ENCODE peak calls at places on chromosomes 1 and 21, in nine cellular contexts. One of them, this sample, is unnamed.
A peak's percentile ranks its signal among the peaks of the same experiment; 100 is the strongest.

GRCh38 chr1:207807395-207808321 is 55.8 kb downstream of the CD46 start:
- DNase-seq in MM.1S: peak; percentile 54
- DNase-seq in NCI-H1092: no peak
- DNase-seq in lower lobe of right lung: peak; percentile 67
- DNase-seq in NCI-H2029: no peak
- DNase-seq in activated naive CD4-positive, alpha-beta T cell: no peak
- DNase-seq in naive thymus-derived CD4-positive, alpha-beta T cell: no peak
- DNase-seq in stimulated activated CD4-positive, alpha-beta T cell treated with anti-CD3 and anti-CD28 coated beads, TNF-alpha, amount 100 ng/mL, for 1 hour: no peak
- DNase-seq in EL: no peak
- DNase-seq in this sample: no peak

GRCh38 chr1:89918794-89919155 is 76.1 kb upstream of the ZNF326 start:
- DNase-seq in NCI-H2029: no peak
- DNase-seq in activated naive CD4-positive, alpha-beta T cell: no peak
- DNase-seq in lower lobe of right lung: no peak
- DNase-seq in EL: peak; percentile 37
- DNase-seq in stimulated activated CD4-positive, alpha-beta T cell treated with anti-CD3 and anti-CD28 coated beads, TNF-alpha, amount 100 ng/mL, for 1 hour: no peak
- DNase-seq in NCI-H1092: no peak
- DNase-seq in MM.1S: no peak
- DNase-seq in naive thymus-derived CD4-positive, alpha-beta T cell: no peak
- DNase-seq in this sample: no peak

GRCh38 chr1:65668368-65668767 is 124.3 kb upstream of the PDE4B start:
- DNase-seq in NCI-H1092: no peak
- DNase-seq in activated naive CD4-positive, alpha-beta T cell: no peak
- DNase-seq in NCI-H2029: no peak
- DNase-seq in MM.1S: no peak
- DNase-seq in lower lobe of right lung: no peak
- DNase-seq in naive thymus-derived CD4-positive, alpha-beta T cell: no peak
- DNase-seq in stimulated activated CD4-positive, alpha-beta T cell treated with anti-CD3 and anti-CD28 coated beads, TNF-alpha, amount 100 ng/mL, for 1 hour: no peak
- DNase-seq in EL: peak; percentile 65
- DNase-seq in this sample: no peak

GRCh38 chr1:113701429-113701828 is 57.9 kb downstream of the PHTF1 start:
- DNase-seq in EL: no peak
- DNase-seq in naive thymus-derived CD4-positive, alpha-beta T cell: no peak
- DNase-seq in stimulated activated CD4-positive, alpha-beta T cell treated with anti-CD3 and anti-CD28 coated beads, TNF-alpha, amount 100 ng/mL, for 1 hour: no peak
- DNase-seq in lower lobe of right lung: no peak
- DNase-seq in NCI-H1092: no peak
- DNase-seq in NCI-H2029: no peak
- DNase-seq in MM.1S: no peak
- DNase-seq in activated naive CD4-positive, alpha-beta T cell: no peak
- DNase-seq in this sample: peak; percentile 33

GRCh38 chr1:9844746-9845145 is 21.0 kb upstream of the CLSTN1 start:
- DNase-seq in NCI-H1092: no peak
- DNase-seq in EL: no peak
- DNase-seq in lower lobe of right lung: peak; percentile 21
- DNase-seq in stimulated activated CD4-positive, alpha-beta T cell treated with anti-CD3 and anti-CD28 coated beads, TNF-alpha, amount 100 ng/mL, for 1 hour: no peak
- DNase-seq in MM.1S: no peak
- DNase-seq in activated naive CD4-positive, alpha-beta T cell: no peak
- DNase-seq in NCI-H2029: no peak
- DNase-seq in naive thymus-derived CD4-positive, alpha-beta T cell: no peak
- DNase-seq in this sample: no peak

GRCh38 chr1:16992675-16993074 is 12.3 kb upstream of the MFAP2 start:
- DNase-seq in activated naive CD4-positive, alpha-beta T cell: no peak
- DNase-seq in EL: no peak
- DNase-seq in stimulated activated CD4-positive, alpha-beta T cell treated with anti-CD3 and anti-CD28 coated beads, TNF-alpha, amount 100 ng/mL, for 1 hour: no peak
- DNase-seq in NCI-H1092: no peak
- DNase-seq in naive thymus-derived CD4-positive, alpha-beta T cell: no peak
- DNase-seq in MM.1S: no peak
- DNase-seq in lower lobe of right lung: no peak
- DNase-seq in NCI-H2029: no peak
- DNase-seq in this sample: no peak

GRCh38 chr1:23198373-23198772 is 18.9 kb downstream of the HTR1D start:
- DNase-seq in lower lobe of right lung: no peak
- DNase-seq in activated naive CD4-positive, alpha-beta T cell: no peak
- DNase-seq in MM.1S: no peak
- DNase-seq in EL: peak; percentile 94
- DNase-seq in NCI-H1092: no peak
- DNase-seq in NCI-H2029: no peak
- DNase-seq in naive thymus-derived CD4-positive, alpha-beta T cell: no peak
- DNase-seq in stimulated activated CD4-positive, alpha-beta T cell treated with anti-CD3 and anti-CD28 coated beads, TNF-alpha, amount 100 ng/mL, for 1 hour: no peak
- DNase-seq in this sample: no peak

GRCh38 chr1:197544553-197544952 is 230.7 kb downstream of the DENND1B start:
- DNase-seq in EL: no peak
- DNase-seq in NCI-H2029: no peak
- DNase-seq in activated naive CD4-positive, alpha-beta T cell: no peak
- DNase-seq in lower lobe of right lung: no peak
- DNase-seq in NCI-H1092: no peak
- DNase-seq in stimulated activated CD4-positive, alpha-beta T cell treated with anti-CD3 and anti-CD28 coated beads, TNF-alpha, amount 100 ng/mL, for 1 hour: no peak
- DNase-seq in naive thymus-derived CD4-positive, alpha-beta T cell: no peak
- DNase-seq in MM.1S: no peak
- DNase-seq in this sample: no peak

GRCh38 chr1:81802601-81803422 is 2.1 kb downstream of the ADGRL2 start:
- DNase-seq in naive thymus-derived CD4-positive, alpha-beta T cell: no peak
- DNase-seq in lower lobe of right lung: peak; percentile 59
- DNase-seq in activated naive CD4-positive, alpha-beta T cell: no peak
- DNase-seq in MM.1S: peak; percentile 41
- DNase-seq in NCI-H2029: no peak
- DNase-seq in NCI-H1092: peak; percentile 24
- DNase-seq in stimulated activated CD4-positive, alpha-beta T cell treated with anti-CD3 and anti-CD28 coated beads, TNF-alpha, amount 100 ng/mL, for 1 hour: no peak
- DNase-seq in EL: peak; percentile 51
- DNase-seq in this sample: no peak

GRCh38 chr21:36629061-36629460 is 69.9 kb upstream of the SIM2 start:
- DNase-seq in lower lobe of right lung: no peak
- DNase-seq in NCI-H2029: no peak
- DNase-seq in MM.1S: no peak
- DNase-seq in activated naive CD4-positive, alpha-beta T cell: no peak
- DNase-seq in stimulated activated CD4-positive, alpha-beta T cell treated with anti-CD3 and anti-CD28 coated beads, TNF-alpha, amount 100 ng/mL, for 1 hour: no peak
- DNase-seq in NCI-H1092: no peak
- DNase-seq in naive thymus-derived CD4-positive, alpha-beta T cell: no peak
- DNase-seq in EL: no peak
- DNase-seq in this sample: no peak

GRCh38 chr1:22255341-22256212 is 112.7 kb upstream of the WNT4 start:
- DNase-seq in lower lobe of right lung: no peak
- DNase-seq in naive thymus-derived CD4-positive, alpha-beta T cell: no peak
- DNase-seq in NCI-H2029: no peak
- DNase-seq in activated naive CD4-positive, alpha-beta T cell: no peak
- DNase-seq in NCI-H1092: no peak
- DNase-seq in MM.1S: no peak
- DNase-seq in EL: no peak
- DNase-seq in stimulated activated CD4-positive, alpha-beta T cell treated with anti-CD3 and anti-CD28 coated beads, TNF-alpha, amount 100 ng/mL, for 1 hour: no peak
- DNase-seq in this sample: no peak

GRCh38 chr1:45008516-45008915 is 2.6 kb downstream of the HECTD3 start:
- DNase-seq in MM.1S: no peak
- DNase-seq in activated naive CD4-positive, alpha-beta T cell: no peak
- DNase-seq in lower lobe of right lung: no peak
- DNase-seq in NCI-H2029: no peak
- DNase-seq in naive thymus-derived CD4-positive, alpha-beta T cell: no peak
- DNase-seq in stimulated activated CD4-positive, alpha-beta T cell treated with anti-CD3 and anti-CD28 coated beads, TNF-alpha, amount 100 ng/mL, for 1 hour: no peak
- DNase-seq in NCI-H1092: no peak
- DNase-seq in EL: no peak
- DNase-seq in this sample: no peak

GRCh38 chr1:40693425-40693824 is 1.9 kb downstream of the NFYC start:
- DNase-seq in NCI-H2029: no peak
- DNase-seq in MM.1S: no peak
- DNase-seq in NCI-H1092: no peak
- DNase-seq in lower lobe of right lung: no peak
- DNase-seq in EL: no peak
- DNase-seq in naive thymus-derived CD4-positive, alpha-beta T cell: no peak
- DNase-seq in stimulated activated CD4-positive, alpha-beta T cell treated with anti-CD3 and anti-CD28 coated beads, TNF-alpha, amount 100 ng/mL, for 1 hour: no peak
- DNase-seq in activated naive CD4-positive, alpha-beta T cell: no peak
- DNase-seq in this sample: no peak

GRCh38 chr1:20586939-20587638 is 1.8 kb upstream of the CDA start:
- DNase-seq in stimulated activated CD4-positive, alpha-beta T cell treated with anti-CD3 and anti-CD28 coated beads, TNF-alpha, amount 100 ng/mL, for 1 hour: no peak
- DNase-seq in NCI-H2029: no peak
- DNase-seq in activated naive CD4-positive, alpha-beta T cell: no peak
- DNase-seq in lower lobe of right lung: no peak
- DNase-seq in MM.1S: no peak
- DNase-seq in EL: no peak
- DNase-seq in NCI-H1092: no peak
- DNase-seq in naive thymus-derived CD4-positive, alpha-beta T cell: no peak
- DNase-seq in this sample: no peak